ENCODE peak calls at places on chromosomes 16 and 17, in six cellular contexts. B, N, F, M, S and U are unnamed samples. For H3K4me1, the result is how much of the 10 kb centered on the place peaks cover.

GRCh38 chr17:73569758-73570319 is 74.4 kb downstream of the SDK2 start:
- DNase-seq in B (no peak), N (no peak), F (no peak), M (no peak), S (no peak), U (no peak)

GRCh38 chr17:70947636-70948565 is 778.6 kb downstream of the KCNJ2 start:
- DNase-seq in B (no peak), N (no peak), F (no peak), M (no peak), S (no peak), U (no peak)

GRCh38 chr16:66830422-66831404 is at the start of gene NAE1:
- DNase-seq in B (peak), N (peak), F (peak), M (peak), S (peak), U (peak)

GRCh38 chr17:71334041-71334781 is 786.6 kb upstream of the SOX9 start:
- DNase-seq in B (no peak), N (no peak), F (no peak), M (no peak), S (no peak), U (no peak)

GRCh38 chr17:61440697-61441096 is 11.5 kb upstream of the TBX4 start:
- DNase-seq in B (no peak), N (no peak), F (no peak), M (no peak), S (no peak), U (no peak)

GRCh38 chr16:79821911-79822310 is 221.4 kb upstream of the MAF start:
- DNase-seq in B (no peak), N (no peak), F (no peak), M (no peak), S (no peak), U (no peak)

GRCh38 chr17:77440571-77440981 is 299.8 kb downstream of the SEC14L1 start:
- DNase-seq in B (no peak), N (no peak), F (peak), M (peak), S (no peak), U (no peak)

GRCh38 chr17:75241996-75242460 is 19.4 kb downstream of the GGA3 start:
- DNase-seq in B (no peak), N (no peak), F (no peak), M (peak), S (no peak), U (no peak)

GRCh38 chr17:77728871-77729270 is 229.6 kb upstream of the TNRC6C start:
- DNase-seq in B (no peak), N (no peak), F (no peak), M (peak), S (peak), U (peak)

GRCh38 chr17:77541995-77542394 is 401.2 kb downstream of the SEC14L1 start:
- DNase-seq in B (no peak), N (peak), F (no peak), M (peak), S (no peak), U (no peak)

GRCh38 chr17:43597624-43598358 is 51.7 kb upstream of the ETV4 start:
- DNase-seq in B (no peak), N (no peak), F (no peak), M (no peak), S (no peak), U (no peak)

GRCh38 chr16:83967838-83968482 is at the start of gene NECAB2:
- DNase-seq in B (peak), N (peak), F (peak), M (no peak), S (no peak), U (no peak)

GRCh38 chr17:44354582-44355309 is 8.9 kb downstream of the FAM171A2 start:
- DNase-seq in B (peak), N (peak), F (peak), M (no peak), S (peak), U (no peak)

GRCh38 chr16:85781685-85782370 is 17.5 kb downstream of the EMC8 start:
- DNase-seq in B (peak), N (no peak), F (peak), M (peak), S (peak), U (no peak)

GRCh38 chr16:11251525-11252481 is 4.2 kb downstream of the SOCS1 start:
- DNase-seq in B (no peak), N (no peak), F (no peak), M (no peak), S (no peak), U (no peak)

GRCh38 chr17:31134526-31134925 is 39.7 kb downstream of the NF1 start:
- DNase-seq in B (no peak), N (no peak), F (no peak), M (no peak), S (no peak), U (no peak)

GRCh38 chr17:40417258-40417608 is 463 bp downstream of the TOP2A start:
- DNase-seq in B (no peak), N (peak), F (no peak), M (no peak), S (peak), U (no peak)

GRCh38 chr16:1890024-1890700 is 18.2 kb upstream of the MEIOB start:
- DNase-seq in B (no peak), N (no peak), F (no peak), M (no peak), S (no peak), U (no peak)

GRCh38 chr16:68296291-68296690 is 14.5 kb downstream of the SLC7A6OS start:
- DNase-seq in B (peak), N (no peak), F (peak), M (peak), S (no peak), U (no peak)

GRCh38 chr17:75832652-75833400 is 11.4 kb downstream of the UNC13D start:
- DNase-seq in B (no peak), N (peak), F (no peak), M (no peak), S (no peak), U (no peak)

GRCh38 chr17:3800362-3801042 is 486 bp downstream of the ITGAE start:
- DNase-seq in B (peak), N (no peak), F (no peak), M (no peak), S (no peak), U (no peak)

GRCh38 chr17:3801792-3802191 is 804 bp upstream of the ITGAE start:
- DNase-seq in B (no peak), N (no peak), F (no peak), M (no peak), S (no peak), U (no peak)

GRCh38 chr17:3799181-3799627 is 1.8 kb downstream of the ITGAE start:
- DNase-seq in B (no peak), N (no peak), F (no peak), M (no peak), S (no peak), U (no peak)

GRCh38 chr17:3802461-3803307 is 1.7 kb upstream of the ITGAE start:
- DNase-seq in B (peak), N (no peak), F (no peak), M (peak), S (no peak), U (peak)

GRCh38 chr17:3801043-3801746 is at the start of gene ITGAE:
- DNase-seq in B (peak), N (no peak), F (no peak), M (no peak), S (no peak), U (no peak)
- TF ChIP-seq CTCF in B (no peak), N (no peak), F (no peak), M (no peak), S (no peak), U (no peak)

DNA sequence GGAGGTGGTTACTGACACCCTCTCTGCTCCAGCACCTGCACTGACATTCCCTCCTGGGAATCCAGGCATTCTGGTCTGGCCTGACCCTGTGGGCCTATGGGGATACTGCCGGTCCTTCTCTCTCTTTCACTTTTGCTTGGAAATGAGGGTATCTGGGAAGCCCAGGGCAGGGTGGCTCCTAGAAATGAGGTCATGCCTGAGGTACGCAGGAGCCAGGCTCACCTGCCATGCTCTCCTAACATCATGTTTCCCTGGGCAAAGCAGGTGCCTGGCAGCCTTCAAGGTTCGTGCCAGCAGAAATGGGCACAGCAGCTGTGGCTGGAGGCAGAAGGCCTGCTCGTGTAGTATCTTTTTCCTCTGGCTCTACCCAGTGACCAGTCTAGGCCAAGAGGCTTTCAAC is 3.3 kb downstream of the ITGA3 start:
- DNase-seq in B (no peak), N (no peak), F (no peak), M (no peak), S (no peak), U (no peak)
- H3K4me1 ChIP-seq in B (half or more), N (under half), F (half or more), M (half or more), S (under half), U (under half)

GRCh38 chr16:69564845-69565610 is 738 bp upstream of the NFAT5 start:
- DNase-seq in B (no peak), N (no peak), F (no peak), M (no peak), S (no peak), U (no peak)

GRCh38 chr16:69565611-69566436 is at the start of gene NFAT5:
- DNase-seq in B (peak), N (peak), F (peak), M (peak), S (peak), U (peak)

GRCh38 chr16:69566437-69567030 is 768 bp downstream of the NFAT5 start:
- DNase-seq in B (peak), N (peak), F (peak), M (peak), S (peak), U (peak)

GRCh38 chr16:69563605-69564580 is 1.9 kb upstream of the NFAT5 start:
- DNase-seq in B (no peak), N (no peak), F (no peak), M (no peak), S (peak), U (no peak)

DNA sequence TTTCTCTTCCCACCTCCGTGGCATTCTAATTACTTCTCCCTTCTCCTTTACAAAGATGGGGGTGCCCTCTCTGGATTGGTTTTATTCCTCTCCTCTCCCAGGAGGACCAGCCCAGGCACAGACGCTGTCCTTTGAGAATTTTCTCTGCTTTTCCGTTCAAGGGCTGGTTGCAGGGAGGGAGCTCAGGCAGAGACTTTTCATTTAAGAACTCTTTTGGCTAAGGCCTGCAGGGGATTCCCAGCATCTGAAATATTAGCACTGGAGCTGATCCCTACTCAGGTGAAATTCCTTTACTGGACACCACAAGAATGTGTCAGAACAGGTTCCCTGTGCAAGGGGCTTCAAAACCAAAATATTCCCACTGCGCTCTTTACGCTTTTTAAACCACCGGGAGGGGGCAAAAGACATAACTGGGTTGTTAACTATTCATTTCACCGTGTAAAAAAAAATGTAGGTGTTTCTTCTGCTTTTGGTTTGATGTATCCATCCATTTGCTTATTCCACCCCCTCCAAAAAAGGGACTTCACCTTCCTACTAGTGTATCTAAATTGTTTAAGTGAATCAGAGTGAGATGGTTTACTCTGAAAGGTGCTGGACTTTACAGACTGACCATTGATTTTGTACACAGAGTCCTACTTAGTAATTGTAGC is 1.4 kb downstream of the NFAT5 start:
- DNase-seq in B (no peak), N (peak), F (no peak), M (no peak), S (no peak), U (no peak)
- TF ChIP-seq CTCF in B (peak), N (peak), F (peak), M (no peak), S (no peak), U (peak)

GRCh38 chr16:87698241-87698640 is 67.5 kb downstream of the KLHDC4 start:
- DNase-seq in B (no peak), N (no peak), F (no peak), M (no peak), S (no peak), U (no peak)
- H3K4me1 ChIP-seq in B (under half), N (under half), F (under half), M (under half), S (under half), U (under half)

GRCh38 chr17:57518587-57519118 is 226.4 kb downstream of the CCDC182 start:
- DNase-seq in B (no peak), N (peak), F (peak), M (peak), S (no peak), U (no peak)
- TF ChIP-seq CTCF in B (no peak), N (no peak), F (no peak), M (no peak), S (no peak), U (no peak)

DNA sequence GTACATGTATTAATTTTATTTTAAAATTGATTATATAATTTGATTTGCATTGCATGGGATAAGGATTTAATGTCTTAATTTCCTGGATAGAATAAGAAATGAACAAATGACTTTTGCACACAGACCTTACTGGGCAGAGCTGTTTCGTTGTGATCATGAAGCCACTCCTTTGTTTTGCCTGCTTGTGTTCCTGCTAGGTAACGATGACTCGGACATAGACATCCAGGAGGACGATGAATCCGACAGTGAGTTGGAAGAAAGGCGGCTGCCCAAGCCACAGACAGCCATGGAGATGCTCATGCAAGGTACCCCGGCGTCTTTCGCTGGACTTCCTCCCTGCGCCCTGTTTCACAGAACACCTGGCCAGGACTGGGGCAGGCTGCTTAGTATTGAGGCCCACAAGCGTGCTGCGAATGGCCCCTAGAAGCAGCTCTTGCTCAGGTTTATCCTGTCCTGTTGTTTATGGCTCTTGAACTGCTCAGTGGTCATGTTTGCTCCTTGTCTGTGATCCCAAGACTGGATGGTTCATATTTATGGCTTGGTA is 29.6 kb downstream of the CLUAP1 start:
- DNase-seq in B (no peak), N (no peak), F (no peak), M (no peak), S (no peak), U (no peak)
- H3K4me1 ChIP-seq in B (under half), N (under half), F (under half), M (under half), S (under half), U (under half)

GRCh38 chr17:38485146-38485468 is 56.8 kb downstream of the ARHGAP23 start:
- DNase-seq in B (no peak), N (no peak), F (no peak), M (no peak), S (no peak), U (no peak)
- TF ChIP-seq CTCF in B (no peak), N (no peak), F (no peak), M (no peak), S (peak), U (peak)

DNA sequence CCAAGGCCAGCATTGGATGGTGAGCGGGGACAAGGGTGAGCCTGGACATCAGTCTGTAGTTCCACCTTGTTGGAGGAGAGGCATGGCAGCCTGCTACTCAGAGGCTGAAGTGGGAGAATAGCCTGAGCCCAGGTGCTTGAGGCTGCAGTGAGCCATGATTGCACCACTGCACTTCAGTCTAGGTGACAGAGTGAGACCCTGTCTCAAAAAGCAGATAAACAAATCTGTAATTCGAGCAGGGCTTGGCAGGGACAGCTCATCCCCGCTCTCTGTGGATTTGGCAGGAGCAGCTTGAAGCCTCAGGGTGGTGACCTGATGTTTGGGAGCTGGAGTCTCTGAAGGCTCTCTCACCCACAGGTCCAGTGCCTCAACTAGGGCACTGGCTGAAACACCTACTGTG is 38.6 kb upstream of the ZCCHC14 start:
- DNase-seq in B (no peak), N (no peak), F (no peak), M (no peak), S (no peak), U (no peak)
- H3K4me1 ChIP-seq in B (under half), N (under half), F (under half), M (under half), S (under half), U (under half)

DNA sequence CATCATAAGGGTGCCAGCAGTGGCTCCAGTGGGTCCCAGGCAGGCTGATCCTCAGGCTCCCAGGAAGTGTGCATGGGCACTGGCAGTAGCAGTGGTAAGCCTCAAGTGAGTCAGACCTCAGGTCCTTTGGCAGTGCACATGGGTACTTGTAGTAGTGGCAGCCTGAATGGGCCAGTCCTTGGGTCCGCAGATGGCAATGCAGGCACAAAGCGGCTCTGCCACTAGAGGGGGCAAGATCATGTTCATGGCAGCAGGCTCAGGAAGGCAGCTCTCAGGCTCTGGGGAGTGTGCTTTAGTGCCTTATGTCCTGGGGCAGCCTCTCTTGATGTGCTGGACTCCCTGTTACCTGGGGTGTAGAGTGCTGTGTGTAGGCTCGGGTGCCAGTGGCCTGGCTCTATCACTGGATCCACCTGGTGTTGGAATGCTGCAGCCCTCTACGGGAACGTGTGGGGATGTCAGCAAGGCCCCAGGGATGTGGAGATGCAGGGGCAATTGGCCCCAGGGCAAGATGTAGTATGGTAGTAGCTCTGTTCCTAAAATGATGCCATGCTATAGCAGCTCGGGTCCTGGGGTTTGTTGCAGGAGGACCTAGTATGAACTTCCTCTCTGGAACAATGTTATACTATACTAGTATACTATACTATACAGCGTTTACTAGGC is 11.0 kb downstream of the ACSM3 start:
- DNase-seq in B (peak), N (peak), F (peak), M (peak), S (peak), U (no peak)
- TF ChIP-seq CTCF in B (no peak), N (peak), F (peak), M (peak), S (peak), U (peak)